ENCODE peak calls at places on chromosome 10, in nine cellular contexts. Z, I, X, S, D, C, H, J and E are unnamed samples.
A peak's percentile ranks its signal among the peaks of the same experiment; 100 is the strongest.

GRCh38 chr10:36531621-36532020 is 593.8 kb upstream of the ANKRD30A start:
- DNase-seq in Z (no peak), I (no peak), X (no peak), S (no peak), D (no peak), C (no peak), H (no peak), J (no peak), E (no peak)

GRCh38 chr10:94630017-94630688 is 53.4 kb upstream of the CYP2C18 start:
- DNase-seq in Z (no peak), I (peak; percentile 34), X (no peak), S (peak; percentile 16), D (no peak), C (peak; percentile 35), H (no peak), J (no peak), E (no peak)

GRCh38 chr10:101818958-101819633 is 852 bp upstream of the OGA start:
- DNase-seq in Z (peak; percentile 55), I (no peak), X (no peak), S (no peak), D (peak; percentile 50), C (no peak), H (no peak), J (no peak), E (no peak)

GRCh38 chr10:122140941-122141623 is 130.0 kb upstream of the BTBD16 start:
- DNase-seq in Z (no peak), I (no peak), X (peak; percentile 56), S (peak; percentile 82), D (no peak), C (peak; percentile 87), H (peak; percentile 52), J (peak; percentile 85), E (no peak)

GRCh38 chr10:104657458-104657857 is 16.4 kb downstream of the SORCS3 start:
- DNase-seq in Z (no peak), I (no peak), X (no peak), S (no peak), D (no peak), C (peak; percentile 70), H (no peak), J (no peak), E (no peak)

GRCh38 chr10:29332761-29333148 is 43.9 kb downstream of the LYZL1 start:
- DNase-seq in Z (no peak), I (no peak), X (no peak), S (no peak), D (no peak), C (no peak), H (no peak), J (no peak), E (no peak)

GRCh38 chr10:44973323-44974081 is 5.1 kb downstream of the DEPP1 start:
- DNase-seq in Z (no peak), I (no peak), X (no peak), S (no peak), D (no peak), C (no peak), H (no peak), J (no peak), E (no peak)

GRCh38 chr10:48273741-48274140 is 755 bp downstream of the FRMPD2 start:
- DNase-seq in Z (no peak), I (no peak), X (no peak), S (no peak), D (no peak), C (no peak), H (no peak), J (no peak), E (no peak)

GRCh38 chr10:89805599-89806013 is 104.2 kb downstream of the KIF20B start:
- DNase-seq in Z (no peak), I (no peak), X (no peak), S (no peak), D (no peak), C (no peak), H (no peak), J (no peak), E (no peak)

GRCh38 chr10:43093423-43094090 is 16.7 kb downstream of the RET start:
- DNase-seq in Z (no peak), I (no peak), X (no peak), S (no peak), D (no peak), C (peak; percentile 45), H (no peak), J (no peak), E (no peak)

GRCh38 chr10:71302874-71303568 is 16.0 kb upstream of the SLC29A3 start:
- DNase-seq in Z (no peak), I (peak; percentile 85), X (no peak), S (peak; percentile 34), D (peak; percentile 76), C (peak; percentile 67), H (peak; percentile 19), J (no peak), E (no peak)

GRCh38 chr10:125692932-125693847 is 10.2 kb upstream of the TEX36 start:
- DNase-seq in Z (no peak), I (no peak), X (no peak), S (no peak), D (no peak), C (peak; percentile 66), H (no peak), J (no peak), E (no peak)

GRCh38 chr10:101940916-101941315 is 97.3 kb upstream of the KCNIP2 start:
- DNase-seq in Z (no peak), I (no peak), X (no peak), S (no peak), D (no peak), C (no peak), H (no peak), J (no peak), E (no peak)

GRCh38 chr10:111598433-111599059 is 521.7 kb downstream of the ADRA2A start:
- DNase-seq in Z (peak; percentile 64), I (peak; percentile 24), X (peak; percentile 2), S (peak; percentile 9), D (peak; percentile 11), C (peak; percentile 71), H (peak; percentile 8), J (peak; percentile 52), E (no peak)